ENCODE peak calls at places on chromosomes 2 and 18, in seven cellular contexts. R is AG09309, L is adrenal gland, P is colonic mucosa, U is IMR-90, E is fibroblast of villous mesenchyme, C is cardiac muscle cell. S is an unnamed sample.

GRCh38 chr2:54803783-54804758 is 80.6 kb downstream of the EML6 start:
- DNase-seq in C (peak), E (no peak), P (no peak), L (no peak), R (no peak), U (no peak), S (no peak)

GRCh38 chr18:9965711-9966624 is 52.2 kb downstream of the VAPA start:
- DNase-seq in P (no peak), C (peak), L (no peak), R (peak), E (peak), U (peak), S (peak)

GRCh38 chr18:58687871-58688308 is 16.6 kb downstream of the MALT1 start:
- DNase-seq in C (no peak), E (no peak), U (no peak), L (no peak), P (no peak), R (no peak), S (no peak)

GRCh38 chr18:79524181-79525078 is 128.7 kb downstream of the NFATC1 start:
- DNase-seq in P (no peak), L (peak), U (no peak), C (no peak), E (no peak), R (no peak), S (no peak)

GRCh38 chr2:42964444-42965081 is 172.2 kb upstream of the HAAO start:
- DNase-seq in C (peak), E (peak), P (peak), U (peak), R (peak), L (peak), S (peak)

GRCh38 chr2:101473911-101474751 is 781 bp downstream of the RFX8 start:
- DNase-seq in P (peak), R (no peak), E (peak), L (peak), C (peak), U (peak), S (peak)

GRCh38 chr2:115654362-115654761 is 1211.9 kb downstream of the DPP10 start:
- DNase-seq in R (no peak), E (no peak), P (no peak), C (no peak), L (no peak), U (no peak), S (no peak)

GRCh38 chr2:105394951-105395611 is 3.8 kb downstream of the FHL2 start:
- DNase-seq in E (peak), P (no peak), L (no peak), R (no peak), U (peak), C (peak), S (peak)

GRCh38 chr2:45207105-45207504 is 197.9 kb upstream of the SIX2 start:
- DNase-seq in E (no peak), C (no peak), R (no peak), L (no peak), P (no peak), U (no peak), S (no peak)

GRCh38 chr2:134897932-134898331 is 20.7 kb upstream of the CCNT2 start:
- DNase-seq in C (peak), L (no peak), U (peak), E (peak), P (no peak), R (no peak), S (peak)

GRCh38 chr2:37635359-37636208 is 35.9 kb downstream of the CDC42EP3 start:
- DNase-seq in C (peak), U (peak), R (peak), L (peak), P (no peak), E (peak), S (peak)

GRCh38 chr2:19216676-19217075 is 141.7 kb downstream of the OSR1 start:
- DNase-seq in C (no peak), R (no peak), L (no peak), U (no peak), P (no peak), E (no peak), S (no peak)

GRCh38 chr18:60100805-60101204 is 201.0 kb downstream of the PMAIP1 start:
- DNase-seq in L (no peak), P (no peak), E (no peak), C (peak), U (no peak), R (no peak), S (no peak)

GRCh38 chr18:3132700-3133099 is 87.1 kb downstream of the MYOM1 start:
- DNase-seq in R (no peak), E (no peak), L (no peak), U (no peak), P (no peak), C (no peak), S (no peak)

GRCh38 chr2:166343467-166343866 is 32.3 kb downstream of the SCN9A start:
- DNase-seq in U (no peak), L (no peak), E (no peak), R (no peak), P (no peak), C (no peak), S (no peak)

GRCh38 chr2:197435598-197436435 is 989 bp upstream of the SF3B1 start:
- DNase-seq in U (no peak), E (no peak), L (no peak), C (no peak), R (no peak), P (no peak), S (no peak)

GRCh38 chr2:43455735-43456642 is 139.8 kb downstream of the THADA start:
- DNase-seq in R (no peak), L (peak), C (peak), P (no peak), E (peak), U (peak), S (peak)

GRCh38 chr2:9712263-9712662 is 81.5 kb upstream of the YWHAQ start:
- DNase-seq in U (no peak), P (no peak), C (no peak), L (no peak), E (no peak), R (no peak), S (no peak)

GRCh38 chr18:25923193-25923592 is 167.2 kb downstream of the SS18 start:
- DNase-seq in L (no peak), C (no peak), U (no peak), R (no peak), E (no peak), P (no peak), S (no peak)

GRCh38 chr2:9814129-9814868 is 29.0 kb upstream of the TAF1B start:
- DNase-seq in P (no peak), L (no peak), R (no peak), E (no peak), U (no peak), C (no peak), S (no peak)

GRCh38 chr2:10732924-10733583 is 11.6 kb downstream of the ATP6V1C2 start:
- DNase-seq in C (no peak), L (no peak), P (no peak), R (no peak), E (no peak), U (no peak), S (no peak)

DNA sequence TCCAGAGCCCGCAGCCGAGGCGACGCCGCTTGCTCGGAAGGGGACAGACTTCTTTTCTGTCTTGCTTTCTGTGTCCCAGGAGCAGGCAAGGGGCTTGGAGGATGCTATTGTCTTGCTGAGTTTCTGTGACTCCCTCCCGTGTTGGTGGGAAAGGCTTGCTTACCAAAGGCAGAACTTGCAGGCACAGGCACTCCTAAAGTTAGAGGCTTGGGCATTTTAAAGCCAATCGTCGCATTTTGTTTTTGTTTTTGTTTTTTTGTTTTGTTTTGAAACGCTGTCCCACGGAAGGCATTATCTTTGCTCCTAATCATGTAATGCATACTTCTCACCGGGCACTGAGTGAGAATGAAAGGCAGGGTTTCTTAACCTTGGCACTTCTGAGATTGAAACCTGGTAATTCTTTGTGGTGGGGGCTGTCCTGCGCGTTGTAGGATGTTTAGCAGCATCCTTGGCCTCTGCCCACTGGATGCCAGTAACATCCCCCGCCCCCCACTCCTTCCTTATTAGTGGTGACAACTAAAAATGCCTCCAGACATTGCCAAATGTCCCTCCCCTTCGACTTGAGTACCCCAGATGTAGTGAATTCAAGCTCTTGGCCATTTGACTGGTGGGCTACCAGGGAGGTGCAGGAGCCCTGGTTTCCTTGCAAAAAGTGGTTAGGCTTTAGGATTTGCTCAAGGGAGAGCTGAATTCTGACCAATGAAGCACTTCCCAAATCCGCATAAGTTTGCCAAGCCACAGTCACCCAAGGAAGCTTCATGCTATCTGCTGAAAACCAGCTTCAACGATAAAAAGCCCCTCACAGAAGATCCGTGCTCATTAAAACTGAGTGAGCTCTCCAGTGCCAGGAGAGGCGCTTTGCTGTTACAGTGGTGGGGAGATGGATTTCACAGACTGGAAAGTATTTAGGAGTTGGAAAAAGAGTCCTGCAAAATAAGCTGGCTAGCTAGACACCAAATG is 1.1 kb downstream of the ANTXR1 start:
- DNase-seq in R (no peak), L (no peak), E (peak), U (peak), P (no peak), C (peak), S (peak)
- TF ChIP-seq CTCF in R (peak), L (no peak), E (peak), U (no peak), P (no peak), C (peak), S (peak)

GRCh38 chr18:11752116-11752911 is 63.2 kb downstream of the GNAL start:
- DNase-seq in C (peak), R (no peak), L (no peak), P (no peak), E (peak), U (peak), S (peak)
- H3K4me3 ChIP-seq in C (peak), R (no peak), L (no peak), P (no peak), E (no peak), U (peak), S (peak)

DNA sequence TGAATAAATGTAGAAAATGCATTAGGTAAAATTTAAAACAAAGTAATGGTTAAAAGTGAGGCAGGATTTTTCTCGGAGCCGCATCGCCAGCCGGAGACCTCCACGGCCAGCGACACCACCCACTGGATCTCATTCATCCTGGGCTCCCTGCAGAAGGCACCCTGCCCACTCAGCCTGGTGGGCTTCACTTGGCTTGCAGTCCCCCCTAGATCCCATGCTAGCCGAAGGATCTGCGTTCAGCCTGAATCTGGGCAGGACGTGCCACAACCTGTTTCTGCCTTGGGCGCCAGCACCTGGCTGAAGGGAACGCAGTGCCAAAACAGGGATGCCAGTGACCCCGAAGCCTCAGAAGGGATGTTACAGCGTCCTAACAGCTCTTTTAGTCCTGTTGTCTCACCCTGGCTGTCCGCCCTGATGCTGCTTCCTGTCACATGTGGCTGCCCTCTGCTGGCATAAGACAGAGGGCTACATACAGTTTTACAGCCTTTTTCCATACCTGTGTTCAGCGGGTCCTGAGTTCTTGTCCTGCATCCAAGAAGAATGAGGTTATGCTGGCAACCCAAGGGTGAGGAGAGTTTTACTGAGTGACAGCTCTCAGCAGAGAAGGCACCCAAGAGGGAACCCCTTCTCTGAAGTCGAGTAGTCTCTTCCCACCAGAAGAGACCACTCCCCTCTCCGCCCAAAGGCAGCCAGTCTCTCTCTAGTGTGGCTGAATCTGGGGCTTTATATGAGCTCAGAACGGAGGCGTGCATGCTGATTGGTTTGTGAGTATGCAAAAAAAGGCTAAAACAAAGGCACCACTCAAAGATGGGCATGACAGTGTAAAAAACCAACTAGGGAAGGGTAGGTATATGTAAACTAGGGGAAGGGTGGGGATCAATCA is 173.1 kb upstream of the GYPC start:
- DNase-seq in C (peak), P (no peak), R (no peak), E (no peak), U (no peak), L (no peak), S (no peak)
- TF ChIP-seq CTCF in C (no peak), P (no peak), R (no peak), E (peak), U (no peak), L (no peak), S (no peak)

DNA sequence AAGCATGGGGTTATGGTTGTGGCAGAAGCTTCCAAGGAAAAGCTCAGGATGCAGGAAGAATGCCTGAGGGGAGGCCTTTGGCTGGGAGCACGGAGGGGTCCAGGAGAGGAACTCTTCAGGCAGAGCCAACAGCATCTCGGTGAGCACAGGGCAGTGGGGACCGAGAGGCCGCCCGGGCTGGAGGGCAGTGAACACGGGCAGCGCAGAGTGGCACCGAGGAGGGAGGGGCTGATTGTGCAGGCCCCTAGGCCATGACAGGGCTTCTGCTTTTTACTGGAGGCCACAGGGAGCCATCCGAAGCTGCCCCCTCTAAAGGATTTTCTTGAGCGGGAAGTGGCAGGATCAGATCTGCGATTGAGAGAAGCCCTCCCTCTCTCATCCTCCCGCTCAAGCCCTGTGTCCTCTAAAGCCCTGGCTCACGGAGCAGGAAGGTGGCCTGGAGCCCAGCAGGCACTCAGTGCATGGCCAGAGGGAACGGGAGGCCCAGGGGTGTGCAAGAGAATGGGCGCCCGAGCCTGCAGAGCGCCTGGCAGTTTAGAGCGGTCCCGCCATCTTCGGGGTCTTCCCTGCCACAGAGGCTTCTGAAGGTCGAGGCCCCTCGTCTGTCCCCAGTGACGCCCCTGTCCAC is 110.0 kb upstream of the STON1 start:
- DNase-seq in L (no peak), C (no peak), E (no peak), U (no peak), R (no peak), P (no peak), S (no peak)
- H3K4me3 ChIP-seq in L (no peak), C (no peak), E (no peak), U (no peak), R (no peak), P (no peak), S (no peak)

S was measured in astrocyte of the spinal cord.